ENCODE peak calls at places on chromosomes 7 and 10, in eight cellular contexts. X is AG04450, O is dorsolateral prefrontal cortex, P is NCI-H2107, N is RPMI8226, U is NCI-H1092, S is amniotic stem cell, V is ascending aorta. F is an unnamed sample.

GRCh38 chr7:106425017-106425719 is 140.4 kb upstream of the NAMPT start:
- DNase-seq in N (peak; percentile 19), X (peak; percentile 98), S (peak; percentile 71), V (peak; percentile 92), O (no peak), U (no peak), P (peak; percentile 62), F (no peak)

GRCh38 chr7:28533731-28534531 is 121.6 kb downstream of the CREB5 start:
- DNase-seq in V (no peak), O (peak; percentile 58), P (no peak), S (no peak), U (no peak), N (no peak), X (no peak), F (no peak)

GRCh38 chr7:151411551-151411950 is 1.7 kb upstream of the WDR86 start:
- DNase-seq in N (peak; percentile 84), U (no peak), S (no peak), P (peak; percentile 64), X (no peak), V (no peak), O (no peak), F (no peak)

GRCh38 chr10:44939691-44940401 is 19.8 kb upstream of the RASSF4 start:
- DNase-seq in N (no peak), O (no peak), P (no peak), U (no peak), S (no peak), X (no peak), V (peak; percentile 11), F (no peak)

GRCh38 chr10:110664483-110665420 is 20.6 kb downstream of the RBM20 start:
- DNase-seq in P (no peak), V (peak; percentile 76), O (no peak), S (peak; percentile 44), U (no peak), N (no peak), X (peak; percentile 85), F (no peak)

GRCh38 chr10:91672021-91672608 is 39.2 kb upstream of the PPP1R3C start:
- DNase-seq in O (no peak), S (peak; percentile 72), P (no peak), X (peak; percentile 37), V (no peak), U (no peak), N (no peak), F (no peak)

GRCh38 chr10:132493756-132494290 is 43.8 kb upstream of the INPP5A start:
- DNase-seq in S (no peak), O (no peak), V (no peak), P (no peak), U (no peak), N (no peak), X (no peak), F (no peak)

GRCh38 chr10:131980757-131981428 is 830 bp downstream of the BNIP3 start:
- DNase-seq in S (no peak), P (no peak), U (no peak), O (no peak), V (no peak), N (peak; percentile 18), X (no peak), F (no peak)

GRCh38 chr10:58237014-58237830 is 30.5 kb downstream of the IPMK start:
- DNase-seq in O (no peak), X (peak; percentile 73), P (no peak), U (no peak), V (no peak), N (no peak), S (no peak), F (no peak)

GRCh38 chr7:4713183-4713784 is 31.2 kb downstream of the FOXK1 start:
- DNase-seq in X (no peak), V (no peak), N (no peak), O (no peak), P (no peak), U (no peak), S (no peak), F (no peak)

GRCh38 chr10:22931948-22932347 is 4.1 kb downstream of the ARMC3 start:
- DNase-seq in P (no peak), X (no peak), V (no peak), U (no peak), N (no peak), O (no peak), S (no peak), F (no peak)

GRCh38 chr10:89203237-89203636 is 3.9 kb downstream of the CH25H start:
- DNase-seq in X (no peak), U (no peak), N (no peak), O (no peak), S (no peak), P (no peak), V (no peak), F (no peak)

GRCh38 chr10:12195281-12195602 is 449 bp downstream of the NUDT5 start:
- DNase-seq in V (no peak), U (no peak), X (no peak), N (no peak), P (no peak), S (no peak), O (no peak), F (no peak)

GRCh38 chr7:44767912-44768662 is 19.4 kb downstream of the ZMIZ2 start:
- DNase-seq in N (peak; percentile 90), X (peak; percentile 68), P (no peak), V (no peak), O (peak; percentile 78), S (no peak), U (no peak), F (no peak)

GRCh38 chr10:94150541-94151184 is 156.9 kb downstream of the PLCE1 start:
- DNase-seq in U (no peak), P (no peak), O (no peak), X (no peak), V (no peak), N (no peak), S (no peak), F (no peak)

GRCh38 chr10:71638087-71638576 is 81.4 kb downstream of the C10orf105 start:
- DNase-seq in P (no peak), O (no peak), V (no peak), U (no peak), S (no peak), N (no peak), X (no peak), F (no peak)

GRCh38 chr10:6787684-6788083 is 207.6 kb upstream of the PRKCQ start:
- DNase-seq in U (no peak), P (no peak), O (no peak), S (no peak), V (no peak), N (no peak), X (no peak), F (no peak)

GRCh38 chr10:72490951-72491350 is 134.9 kb downstream of the MICU1 start:
- DNase-seq in N (no peak), S (no peak), P (no peak), O (no peak), U (no peak), V (no peak), X (peak; percentile 8), F (no peak)

GRCh38 chr7:157548691-157549265 is 212.0 kb downstream of the DNAJB6 start:
- DNase-seq in O (peak; percentile 9), V (peak; percentile 44), S (no peak), P (no peak), X (no peak), N (no peak), U (no peak), F (no peak)

GRCh38 chr7:124074007-124074406 is 41.1 kb upstream of the TMEM229A start:
- DNase-seq in N (no peak), O (no peak), S (no peak), U (no peak), X (no peak), V (no peak), P (no peak), F (no peak)

GRCh38 chr7:134510646-134511045 is 16.7 kb upstream of the AKR1B10 start:
- DNase-seq in S (no peak), U (no peak), V (no peak), X (no peak), N (no peak), P (no peak), O (no peak), F (no peak)

GRCh38 chr7:8221124-8221523 is 40.8 kb downstream of the ICA1 start:
- DNase-seq in N (no peak), X (no peak), S (no peak), V (no peak), O (no peak), P (no peak), U (no peak), F (no peak)

GRCh38 chr7:22445140-22445722 is 54.8 kb downstream of the STEAP1B start:
- DNase-seq in S (no peak), U (peak; percentile 91), P (peak; percentile 78), O (no peak), X (no peak), N (peak; percentile 96), V (peak; percentile 64), F (peak; percentile 19)

GRCh38 chr10:74754397-74754796 is 72.0 kb upstream of the KAT6B start:
- DNase-seq in U (no peak), O (no peak), S (no peak), X (no peak), N (no peak), P (no peak), V (no peak), F (no peak)

GRCh38 chr7:22725585-22725984 is 1.4 kb upstream of the IL6 start:
- DNase-seq in V (no peak), N (peak; percentile 61), X (no peak), P (no peak), S (no peak), O (no peak), U (no peak), F (no peak)

GRCh38 chr7:125256446-125256845 is 326.8 kb upstream of the POT1 start:
- DNase-seq in P (no peak), S (no peak), O (no peak), N (no peak), V (no peak), U (no peak), X (no peak), F (no peak)

GRCh38 chr7:50314778-50315177 is 10.3 kb downstream of the IKZF1 start:
- DNase-seq in O (no peak), P (no peak), X (no peak), N (no peak), U (no peak), S (no peak), V (no peak), F (no peak)

GRCh38 chr10:64365663-64366062 is 844.5 kb downstream of the REEP3 start:
- DNase-seq in X (no peak), S (no peak), V (no peak), U (no peak), N (no peak), P (no peak), O (no peak), F (no peak)

GRCh38 chr7:147497246-147497645 is 1093.3 kb upstream of the C7orf33 start:
- DNase-seq in U (no peak), O (no peak), N (no peak), P (no peak), S (no peak), V (no peak), X (no peak), F (no peak)

GRCh38 chr7:37342665-37343471 is 105.8 kb downstream of the ELMO1 start:
- DNase-seq in X (no peak), N (peak; percentile 88), V (peak; percentile 66), U (no peak), S (no peak), O (no peak), P (no peak), F (no peak)

GRCh38 chr10:118568327-118568848 is 27.1 kb downstream of the PRLHR start:
- DNase-seq in P (no peak), S (no peak), V (no peak), N (peak; percentile 64), U (peak; percentile 36), O (no peak), X (peak; percentile 10), F (no peak)

GRCh38 chr7:143013473-143013872 is 13.5 kb downstream of the OR9A2 start:
- DNase-seq in P (no peak), X (no peak), O (no peak), S (no peak), U (no peak), V (no peak), N (no peak), F (no peak)

GRCh38 chr7:155879592-155879991 is 67.3 kb upstream of the SHH start:
- DNase-seq in U (no peak), S (no peak), P (no peak), N (no peak), O (no peak), V (no peak), X (no peak), F (no peak)

GRCh38 chr7:81236560-81236959 is 317.7 kb upstream of the SEMA3C start:
- DNase-seq in S (no peak), X (no peak), N (no peak), P (no peak), U (no peak), O (no peak), V (no peak), F (no peak)

F was measured in cerebellar nuclear complex.